ENCODE peak calls at places on chromosomes 1 and 21, in four cellular contexts. One of them, this sample, is unnamed.

GRCh38 chr1:21368514-21369289 is 71.2 kb upstream of the NBPF3 start:
- DNase-seq in ovary: peak
- DNase-seq in GM12878: no peak
- DNase-seq in suprapubic skin: peak
- DNase-seq in this sample: peak

GRCh38 chr1:226602186-226603029 is 53.8 kb downstream of the STUM start:
- DNase-seq in ovary: peak
- DNase-seq in GM12878: no peak
- DNase-seq in suprapubic skin: peak
- DNase-seq in this sample: no peak

GRCh38 chr21:46667735-46668380 is 32.4 kb downstream of the PRMT2 start:
- DNase-seq in ovary: no peak
- DNase-seq in GM12878: no peak
- DNase-seq in suprapubic skin: no peak
- DNase-seq in this sample: peak

GRCh38 chr1:29706936-29707335 is 470.6 kb downstream of the PTPRU start:
- DNase-seq in ovary: no peak
- DNase-seq in GM12878: no peak
- DNase-seq in suprapubic skin: no peak
- DNase-seq in this sample: peak

GRCh38 chr1:94637096-94637495 is 95.5 kb upstream of the F3 start:
- DNase-seq in ovary: no peak
- DNase-seq in GM12878: no peak
- DNase-seq in suprapubic skin: no peak
- DNase-seq in this sample: no peak

GRCh38 chr1:102941364-102941947 is 166.9 kb downstream of the COL11A1 start:
- DNase-seq in ovary: no peak
- DNase-seq in GM12878: no peak
- DNase-seq in suprapubic skin: no peak
- DNase-seq in this sample: no peak

GRCh38 chr1:25066731-25067520 is 136.8 kb upstream of the RUNX3 start:
- DNase-seq in ovary: no peak
- DNase-seq in GM12878: no peak
- DNase-seq in suprapubic skin: no peak
- DNase-seq in this sample: no peak

GRCh38 chr21:45299864-45300785 is 12.4 kb upstream of the POFUT2 start:
- DNase-seq in ovary: peak
- DNase-seq in GM12878: no peak
- DNase-seq in suprapubic skin: peak
- DNase-seq in this sample: no peak

GRCh38 chr21:37263827-37264226 is 3.3 kb downstream of the VPS26C start:
- DNase-seq in ovary: no peak
- DNase-seq in GM12878: no peak
- DNase-seq in suprapubic skin: no peak
- DNase-seq in this sample: no peak

GRCh38 chr1:209643295-209644020 is 8.8 kb downstream of the LAMB3 start:
- DNase-seq in ovary: peak
- DNase-seq in GM12878: no peak
- DNase-seq in suprapubic skin: no peak
- DNase-seq in this sample: no peak

GRCh38 chr1:208741296-208741695 is 497.1 kb upstream of the PLXNA2 start:
- DNase-seq in ovary: no peak
- DNase-seq in GM12878: no peak
- DNase-seq in suprapubic skin: no peak
- DNase-seq in this sample: no peak

GRCh38 chr1:24929876-24930702 is at the start of gene RUNX3:
- DNase-seq in ovary: no peak
- DNase-seq in GM12878: peak
- DNase-seq in suprapubic skin: no peak
- DNase-seq in this sample: no peak

GRCh38 chr1:20202166-20202565 is 15.8 kb upstream of the PLA2G2C start:
- DNase-seq in ovary: no peak
- DNase-seq in GM12878: no peak
- DNase-seq in suprapubic skin: no peak
- DNase-seq in this sample: no peak

GRCh38 chr1:19799877-19800804 is at the start of gene TMCO4:
- DNase-seq in ovary: peak
- DNase-seq in GM12878: no peak
- DNase-seq in suprapubic skin: peak
- DNase-seq in this sample: peak

GRCh38 chr1:228095161-228095560 is 8.0 kb downstream of the C1orf35 start:
- DNase-seq in ovary: no peak
- DNase-seq in GM12878: no peak
- DNase-seq in suprapubic skin: peak
- DNase-seq in this sample: no peak

GRCh38 chr1:230587056-230587455 is 55.2 kb upstream of the COG2 start:
- DNase-seq in ovary: no peak
- DNase-seq in GM12878: no peak
- DNase-seq in suprapubic skin: no peak
- DNase-seq in this sample: no peak

GRCh38 chr21:45938811-45939520 is 42.6 kb upstream of the COL6A1 start:
- DNase-seq in ovary: no peak
- DNase-seq in GM12878: no peak
- DNase-seq in suprapubic skin: no peak
- DNase-seq in this sample: no peak

GRCh38 chr1:116036255-116036654 is 59.9 kb downstream of the SLC22A15 start:
- DNase-seq in ovary: no peak
- DNase-seq in GM12878: no peak
- DNase-seq in suprapubic skin: no peak
- DNase-seq in this sample: no peak

GRCh38 chr21:44299085-44299457 is 782 bp upstream of the PFKL start:
- DNase-seq in ovary: no peak
- DNase-seq in GM12878: no peak
- DNase-seq in suprapubic skin: no peak
- DNase-seq in this sample: no peak

GRCh38 chr21:30194701-30195299 is 21.1 kb downstream of the CLDN8 start:
- DNase-seq in ovary: no peak
- DNase-seq in GM12878: no peak
- DNase-seq in suprapubic skin: no peak
- DNase-seq in this sample: peak

GRCh38 chr1:109805486-109806180 is 41.9 kb upstream of the EPS8L3 start:
- DNase-seq in ovary: no peak
- DNase-seq in GM12878: no peak
- DNase-seq in suprapubic skin: peak
- DNase-seq in this sample: no peak

GRCh38 chr1:18965206-18966173 is 9.0 kb upstream of the IFFO2 start:
- DNase-seq in ovary: no peak
- DNase-seq in GM12878: no peak
- DNase-seq in suprapubic skin: no peak
- DNase-seq in this sample: no peak

GRCh38 chr21:35521293-35521692 is 472.2 kb upstream of the RUNX1 start:
- DNase-seq in ovary: no peak
- DNase-seq in GM12878: no peak
- DNase-seq in suprapubic skin: no peak
- DNase-seq in this sample: no peak

GRCh38 chr1:236142358-236143103 is at the start of gene GPR137B:
- DNase-seq in ovary: peak
- DNase-seq in GM12878: no peak
- DNase-seq in suprapubic skin: no peak
- DNase-seq in this sample: peak

GRCh38 chr1:51100264-51100880 is 1.7 kb upstream of the C1orf185 start:
- DNase-seq in ovary: no peak
- DNase-seq in GM12878: peak
- DNase-seq in suprapubic skin: no peak
- DNase-seq in this sample: no peak

GRCh38 chr1:24906760-24907490 is 23.2 kb downstream of the RUNX3 start:
- DNase-seq in ovary: no peak
- DNase-seq in GM12878: no peak
- DNase-seq in suprapubic skin: peak
- DNase-seq in this sample: no peak

GRCh38 chr1:26075421-26076144 is 8.2 kb upstream of the TRIM63 start:
- DNase-seq in ovary: no peak
- DNase-seq in GM12878: no peak
- DNase-seq in suprapubic skin: no peak
- DNase-seq in this sample: no peak

GRCh38 chr1:39799770-39800470 is 11.3 kb upstream of the BMP8B start:
- DNase-seq in ovary: peak
- DNase-seq in GM12878: no peak
- DNase-seq in suprapubic skin: no peak
- DNase-seq in this sample: peak
- TF ChIP-seq POLR2A in ovary: no peak
- TF ChIP-seq POLR2A in GM12878: no peak
- TF ChIP-seq POLR2A in suprapubic skin: no peak
- TF ChIP-seq POLR2A in this sample: no peak

GRCh38 chr1:244350027-244350426 is 101.7 kb downstream of the ADSS2 start:
- DNase-seq in ovary: no peak
- DNase-seq in GM12878: peak
- DNase-seq in suprapubic skin: no peak
- DNase-seq in this sample: no peak

GRCh38 chr1:244352156-244352830 is 99.4 kb downstream of the ADSS2 start:
- DNase-seq in ovary: no peak
- DNase-seq in GM12878: no peak
- DNase-seq in suprapubic skin: no peak
- DNase-seq in this sample: no peak

GRCh38 chr1:244356371-244356770 is 95.3 kb downstream of the ADSS2 start:
- DNase-seq in ovary: no peak
- DNase-seq in GM12878: no peak
- DNase-seq in suprapubic skin: no peak
- DNase-seq in this sample: no peak

GRCh38 chr1:244354810-244355278 is 96.9 kb downstream of the ADSS2 start:
- DNase-seq in ovary: no peak
- DNase-seq in GM12878: no peak
- DNase-seq in suprapubic skin: no peak
- DNase-seq in this sample: no peak

DNA sequence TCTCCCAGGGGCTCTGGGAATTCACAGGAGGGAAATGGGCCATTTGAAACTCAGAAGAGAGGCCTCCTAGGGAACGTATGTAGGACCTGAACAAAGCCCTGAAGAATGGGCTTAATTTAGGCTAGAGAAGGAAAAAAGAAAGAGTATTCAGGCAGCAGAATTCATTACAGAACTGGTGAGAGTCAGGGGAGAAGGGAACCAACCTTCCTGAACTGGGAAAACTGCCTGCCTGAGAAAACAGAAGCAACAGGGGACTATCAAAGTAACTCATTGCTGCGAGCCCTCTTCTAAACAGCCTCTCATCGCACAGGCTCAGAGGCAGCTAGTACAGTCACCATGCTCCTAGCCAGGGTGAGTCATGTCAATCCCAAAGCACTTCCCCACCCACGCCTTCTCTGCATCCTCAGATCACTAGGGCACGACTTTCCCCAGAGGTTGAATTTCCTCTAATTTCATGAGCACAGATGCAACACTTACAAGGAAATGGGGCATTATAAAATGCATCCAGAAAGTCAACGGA is 98.1 kb downstream of the ADSS2 start:
- DNase-seq in ovary: no peak
- DNase-seq in GM12878: no peak
- DNase-seq in suprapubic skin: peak
- DNase-seq in this sample: peak
- TF ChIP-seq POLR2A in ovary: no peak
- TF ChIP-seq POLR2A in GM12878: no peak
- TF ChIP-seq POLR2A in suprapubic skin: no peak
- TF ChIP-seq POLR2A in this sample: no peak

GRCh38 chr1:31757204-31757679 is 6.9 kb downstream of the ADGRB2 start:
- DNase-seq in ovary: no peak
- DNase-seq in GM12878: no peak
- DNase-seq in suprapubic skin: no peak
- DNase-seq in this sample: no peak

GRCh38 chr1:31757989-31758388 is 6.2 kb downstream of the ADGRB2 start:
- DNase-seq in ovary: no peak
- DNase-seq in GM12878: no peak
- DNase-seq in suprapubic skin: no peak
- DNase-seq in this sample: no peak

GRCh38 chr1:31760901-31761470 is 3.2 kb downstream of the ADGRB2 start:
- DNase-seq in ovary: peak
- DNase-seq in GM12878: no peak
- DNase-seq in suprapubic skin: no peak
- DNase-seq in this sample: peak

GRCh38 chr1:31760422-31760900 is 3.7 kb downstream of the ADGRB2 start:
- DNase-seq in ovary: peak
- DNase-seq in GM12878: no peak
- DNase-seq in suprapubic skin: no peak
- DNase-seq in this sample: no peak

GRCh38 chr1:31759266-31760023 is 4.7 kb downstream of the ADGRB2 start:
- DNase-seq in ovary: no peak
- DNase-seq in GM12878: no peak
- DNase-seq in suprapubic skin: no peak
- DNase-seq in this sample: no peak
- TF ChIP-seq POLR2A in ovary: no peak
- TF ChIP-seq POLR2A in GM12878: no peak
- TF ChIP-seq POLR2A in suprapubic skin: no peak
- TF ChIP-seq POLR2A in this sample: no peak

GRCh38 chr21:39314155-39315027 is 959 bp upstream of the BRWD1 start:
- DNase-seq in ovary: no peak
- DNase-seq in GM12878: no peak
- DNase-seq in suprapubic skin: no peak
- DNase-seq in this sample: peak
- TF ChIP-seq POLR2A in ovary: no peak
- TF ChIP-seq POLR2A in GM12878: no peak
- TF ChIP-seq POLR2A in suprapubic skin: no peak
- TF ChIP-seq POLR2A in this sample: peak